ENCODE peak calls at places on chromosomes 7 and 10, in five cellular contexts. U is AG04450, O is cardiac fibroblast, V is SK-N-SH, L is fibroblast of the aortic adventitia. C is an unnamed sample.

GRCh38 chr10:46325021-46325420 is 38.2 kb downstream of the ANTXRL start:
- DNase-seq in L (no peak), O (peak; percentile 4), V (no peak), U (no peak), C (no peak)

GRCh38 chr10:74384615-74385213 is 233.7 kb downstream of the ADK start:
- DNase-seq in U (no peak), L (no peak), V (no peak), O (no peak), C (no peak)

GRCh38 chr7:151060416-151061234 is 1.2 kb downstream of the SLC4A2 start:
- DNase-seq in U (no peak), L (peak; percentile 57), O (peak; percentile 55), V (peak; percentile 80), C (no peak)

GRCh38 chr10:75395171-75395954 is 6.2 kb downstream of the ZNF503 start:
- DNase-seq in L (peak; percentile 56), U (no peak), V (peak; percentile 57), O (peak; percentile 61), C (no peak)

GRCh38 chr7:111677848-111678247 is 115.6 kb upstream of the IMMP2L start:
- DNase-seq in L (peak; percentile 31), O (peak; percentile 5), U (no peak), V (no peak), C (no peak)

GRCh38 chr10:86653379-86653778 is 968 bp upstream of the OPN4 start:
- DNase-seq in U (no peak), V (no peak), O (no peak), L (no peak), C (no peak)

GRCh38 chr7:8176370-8177081 is 85.4 kb downstream of the ICA1 start:
- DNase-seq in U (no peak), L (no peak), O (no peak), V (no peak), C (no peak)

GRCh38 chr7:101235522-101235921 is 2.1 kb downstream of the CLDN15 start:
- DNase-seq in U (no peak), V (no peak), O (no peak), L (no peak), C (no peak)

GRCh38 chr7:15515201-15515777 is 46.5 kb downstream of the AGMO start:
- DNase-seq in U (no peak), V (no peak), L (peak; percentile 32), O (peak; percentile 24), C (no peak)

GRCh38 chr10:75211007-75211735 is 575 bp downstream of the VDAC2 start:
- DNase-seq in L (peak; percentile 57), O (peak; percentile 55), U (no peak), V (peak; percentile 24), C (no peak)

GRCh38 chr7:28793383-28793782 is 164.7 kb downstream of the TRIL start:
- DNase-seq in U (no peak), V (no peak), L (no peak), O (no peak), C (no peak)

GRCh38 chr10:89301231-89301630 is 615 bp upstream of the IFIT2 start:
- DNase-seq in V (no peak), O (peak; percentile 69), L (peak; percentile 66), U (no peak), C (no peak)

GRCh38 chr10:11898372-11899066 is 75.4 kb downstream of the PROSER2 start:
- DNase-seq in V (peak; percentile 63), O (peak; percentile 30), L (no peak), U (peak; percentile 7), C (peak; percentile 25)

GRCh38 chr10:76675951-76676587 is 961.5 kb downstream of the KCNMA1 start:
- DNase-seq in O (peak; percentile 47), L (peak; percentile 86), V (no peak), U (no peak), C (no peak)

GRCh38 chr7:24862461-24862860 is 105.2 kb upstream of the GSDME start:
- DNase-seq in L (no peak), O (no peak), U (no peak), V (no peak), C (no peak)

GRCh38 chr7:50426280-50427045 is 23.7 kb downstream of the FIGNL1 start:
- DNase-seq in O (no peak), L (no peak), V (no peak), U (no peak), C (no peak)

GRCh38 chr10:117535045-117535751 is 7.3 kb upstream of the EMX2 start:
- DNase-seq in U (no peak), L (no peak), V (no peak), O (no peak), C (no peak)

GRCh38 chr7:48421357-48421756 is 250.1 kb downstream of the ABCA13 start:
- DNase-seq in U (peak; percentile 15), V (no peak), O (no peak), L (no peak), C (no peak)

GRCh38 chr7:825386-825785 is 6.9 kb upstream of the SUN1 start:
- DNase-seq in L (peak; percentile 72), V (no peak), U (no peak), O (peak; percentile 44), C (no peak)

GRCh38 chr7:4845740-4846142 is 16.1 kb downstream of the PAPOLB start:
- DNase-seq in L (peak; percentile 20), O (peak; percentile 58), U (no peak), V (peak; percentile 90), C (no peak)

GRCh38 chr10:21526952-21527633 is 1.6 kb upstream of the SKIDA1 start:
- DNase-seq in O (peak; percentile 83), L (peak; percentile 68), U (no peak), V (peak; percentile 73), C (no peak)

GRCh38 chr7:36119005-36119711 is 33.9 kb upstream of the EEPD1 start:
- DNase-seq in L (peak; percentile 99), V (no peak), U (peak; percentile 93), O (peak; percentile 98), C (peak; percentile 96)

GRCh38 chr10:9853405-9854010 is 1164.2 kb upstream of the CELF2 start:
- DNase-seq in O (peak; percentile 44), U (no peak), V (peak; percentile 2), L (no peak), C (no peak)

GRCh38 chr7:39073432-39073831 is 95.7 kb downstream of the POU6F2 start:
- DNase-seq in U (no peak), L (no peak), V (no peak), O (peak; percentile 0), C (no peak)

GRCh38 chr7:137408096-137408495 is 64.6 kb upstream of the PTN start:
- DNase-seq in U (no peak), V (no peak), O (no peak), L (no peak), C (no peak)

GRCh38 chr7:140390466-140391190 is 7.7 kb downstream of the SLC37A3 start:
- DNase-seq in L (peak; percentile 27), O (peak; percentile 37), V (no peak), U (no peak), C (no peak)

GRCh38 chr7:135174941-135175340 is 4.4 kb upstream of the CYREN start:
- DNase-seq in U (no peak), V (no peak), L (no peak), O (no peak), C (no peak)

GRCh38 chr7:135177021-135177696 is 6.7 kb upstream of the CYREN start:
- DNase-seq in L (no peak), V (no peak), U (no peak), O (no peak), C (no peak)

GRCh38 chr7:135178364-135178763 is 7.9 kb upstream of the CYREN start:
- DNase-seq in U (no peak), O (no peak), V (no peak), L (no peak), C (no peak)

GRCh38 chr7:135179321-135179925 is 8.9 kb upstream of the CYREN start:
- DNase-seq in U (no peak), L (no peak), O (no peak), V (no peak), C (no peak)

GRCh38 chr7:135175931-135176330 is 5.4 kb upstream of the CYREN start:
- DNase-seq in U (no peak), L (no peak), V (no peak), O (no peak), C (no peak)
- H3K4me3 ChIP-seq in U (no peak overlapping the region), L (no peak overlapping the region), V (no peak overlapping the region), O (no peak overlapping the region), C (no peak overlapping the region)

DNA sequence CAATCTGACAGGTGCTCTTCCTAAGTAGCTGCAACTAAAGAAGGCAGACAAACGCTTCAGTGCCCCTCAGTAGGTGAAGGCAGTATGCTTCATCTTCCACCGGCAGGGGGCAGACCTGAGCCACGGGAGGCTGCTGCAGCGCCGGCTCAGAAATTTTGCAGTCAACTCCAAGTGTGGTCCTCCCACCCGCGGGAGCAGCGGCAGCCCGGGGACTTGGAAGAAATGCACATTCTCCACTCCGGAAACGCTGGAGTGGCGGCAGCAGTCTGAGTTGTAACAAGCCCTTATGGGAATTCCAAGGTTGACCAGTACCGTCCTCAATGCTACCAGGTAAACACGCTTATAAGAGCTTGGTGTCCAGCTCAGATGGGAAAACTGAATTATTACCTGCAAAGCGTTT is 3.4 kb downstream of the IGFBP3 start:
- DNase-seq in U (no peak), O (peak; percentile 77), V (peak; percentile 87), L (peak; percentile 74), C (no peak)
- H3K4me3 ChIP-seq in U (peak overlapping the region; percentile 27), O (no peak overlapping the region), V (peak overlapping the region; percentile 25), L (peak overlapping the region; percentile 54), C (peak overlapping the region; percentile 67)

GRCh38 chr10:103969436-103969835 is 2.5 kb downstream of the SLK start:
- DNase-seq in L (peak; percentile 9), U (no peak), O (peak; percentile 18), V (no peak), C (no peak)
- H3K4me3 ChIP-seq in L (peak overlapping the region; percentile 73), U (peak overlapping the region; percentile 83), O (peak overlapping the region; percentile 64), V (peak overlapping the region; percentile 33), C (peak overlapping the region; percentile 64)

DNA sequence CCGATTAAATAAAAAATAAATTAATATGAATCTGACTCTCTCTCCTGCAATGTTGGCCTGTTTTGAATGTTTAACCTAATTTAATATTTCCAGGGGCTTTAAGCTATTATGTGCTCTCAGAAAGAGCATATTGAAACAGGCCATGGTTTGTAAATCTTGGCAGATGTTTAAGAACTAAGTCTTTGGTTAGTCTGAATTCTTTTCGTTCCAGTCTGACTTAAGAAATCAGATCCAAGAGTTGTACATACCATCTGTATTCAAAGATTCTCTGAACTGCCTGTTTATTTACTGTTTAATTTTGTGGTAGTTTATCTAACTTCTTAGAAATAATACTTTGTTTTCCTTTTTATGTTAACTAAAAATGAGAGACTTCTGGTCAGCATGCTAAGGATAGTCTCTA is 237.9 kb upstream of the CSTF2T start:
- DNase-seq in O (peak; percentile 71), V (no peak), L (peak; percentile 85), U (peak; percentile 42), C (peak; percentile 50)
- H3K4me3 ChIP-seq in O (no peak overlapping the region), V (no peak overlapping the region), L (peak overlapping the region; percentile 41), U (peak overlapping the region; percentile 38), C (no peak overlapping the region)

DNA sequence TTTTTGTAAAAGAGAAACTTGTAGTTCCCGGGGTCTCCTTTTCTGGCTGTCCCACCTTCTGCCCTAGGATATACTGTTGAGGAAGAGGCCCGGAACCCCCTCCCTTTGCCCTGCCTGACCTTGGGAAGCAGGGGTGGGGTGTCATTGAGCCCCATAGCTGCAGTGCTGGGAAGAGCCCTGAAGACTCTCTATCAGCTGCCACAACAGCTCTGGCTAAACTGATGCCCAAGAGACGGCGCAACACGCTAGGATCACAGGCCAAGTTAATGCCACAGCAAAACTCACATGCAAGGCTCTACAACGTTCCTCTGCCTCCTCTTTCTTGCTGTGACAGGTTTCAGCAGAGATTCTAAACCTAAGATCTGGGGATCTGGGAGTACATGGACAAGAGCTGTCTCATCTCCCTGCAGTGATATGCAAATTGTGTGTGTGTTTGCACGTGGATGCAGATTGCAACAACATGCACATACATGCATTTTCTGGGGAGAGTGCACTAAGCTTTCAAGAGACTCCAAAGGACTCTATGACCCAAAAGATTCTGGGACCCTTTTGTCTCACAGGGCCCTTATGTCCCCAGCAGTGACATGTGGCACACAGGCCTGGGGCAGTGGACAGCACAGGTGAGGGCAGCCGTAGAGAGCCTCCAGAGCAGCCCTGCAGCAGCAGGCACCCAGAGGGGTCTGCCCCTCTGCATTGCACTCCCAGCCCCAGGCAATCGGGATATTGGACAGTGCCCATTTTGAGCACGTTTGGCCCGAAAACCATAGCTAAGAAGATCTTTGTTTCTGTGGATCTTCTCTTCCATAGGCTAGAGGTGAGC is 2.5 kb downstream of the RASSF4 start:
- DNase-seq in L (no peak), V (no peak), U (no peak), O (no peak), C (no peak)
- H3K4me3 ChIP-seq in L (no peak overlapping the region), V (no peak overlapping the region), U (no peak overlapping the region), O (no peak overlapping the region), C (peak overlapping the region; percentile 72)

C was measured in skeletal muscle cell.